ENCODE peak calls at places on chromosomes 12 and 14, in eight cellular contexts. S, A, D, P, W, V, R and J are unnamed samples.

GRCh38 chr12:71958993-71959588 is 20.4 kb downstream of the TPH2 start:
- DNase-seq in S (peak), A (no peak), D (no peak), P (no peak), W (peak), V (no peak), R (no peak), J (no peak)

GRCh38 chr14:97776890-97777564 is 979.8 kb downstream of the VRK1 start:
- DNase-seq in S (no peak), A (no peak), D (no peak), P (no peak), W (no peak), V (no peak), R (no peak), J (no peak)

GRCh38 chr12:79250955-79251354 is 386.4 kb downstream of the SYT1 start:
- DNase-seq in S (no peak), A (no peak), D (no peak), P (no peak), W (peak), V (no peak), R (no peak), J (no peak)

GRCh38 chr14:91246051-91246852 is 1.7 kb upstream of the GPR68 start:
- DNase-seq in S (peak), A (peak), D (no peak), P (no peak), W (no peak), V (no peak), R (peak), J (peak)

GRCh38 chr12:109597795-109598427 is 24.3 kb downstream of the MVK start:
- DNase-seq in S (peak), A (peak), D (peak), P (peak), W (peak), V (peak), R (peak), J (peak)

GRCh38 chr14:67077914-67078313 is 111.3 kb upstream of the GARIN2 start:
- DNase-seq in S (no peak), A (no peak), D (no peak), P (no peak), W (no peak), V (no peak), R (no peak), J (no peak)

GRCh38 chr14:106883218-106883692 is 1356.9 kb downstream of the TMEM121 start:
- DNase-seq in S (no peak), A (no peak), D (no peak), P (peak), W (peak), V (no peak), R (peak), J (peak)

GRCh38 chr14:95319312-95320075 is at the start of gene CLMN:
- DNase-seq in S (peak), A (peak), D (peak), P (peak), W (peak), V (no peak), R (peak), J (peak)

GRCh38 chr14:103724116-103724515 is 8.5 kb downstream of the ZFYVE21 start:
- DNase-seq in S (no peak), A (no peak), D (no peak), P (no peak), W (no peak), V (no peak), R (no peak), J (no peak)

GRCh38 chr12:112020947-112021457 is 7.8 kb downstream of the ERP29 start:
- DNase-seq in S (no peak), A (no peak), D (no peak), P (no peak), W (no peak), V (no peak), R (no peak), J (no peak)

GRCh38 chr14:28652782-28653181 is 113.8 kb upstream of the FOXG1 start:
- DNase-seq in S (no peak), A (no peak), D (no peak), P (no peak), W (peak), V (no peak), R (no peak), J (no peak)

GRCh38 chr12:7118914-7119313 is 9.8 kb downstream of the RBP5 start:
- DNase-seq in S (no peak), A (no peak), D (no peak), P (no peak), W (no peak), V (no peak), R (no peak), J (no peak)

GRCh38 chr14:56659964-56660551 is 80.5 kb downstream of the TMEM260 start:
- DNase-seq in S (peak), A (no peak), D (no peak), P (no peak), W (peak), V (no peak), R (no peak), J (no peak)

GRCh38 chr14:90483551-90483950 is 86.7 kb downstream of the CALM1 start:
- DNase-seq in S (peak), A (peak), D (no peak), P (no peak), W (no peak), V (peak), R (peak), J (peak)

GRCh38 chr12:103810108-103810507 is 30.9 kb downstream of the NT5DC3 start:
- DNase-seq in S (peak), A (no peak), D (no peak), P (no peak), W (no peak), V (no peak), R (no peak), J (no peak)